ENCODE peak calls at places on chromosome X, in seven cellular contexts. Z is IMR-90, H is ovary, W is testis, N is GM12891, Q is lower leg skin, X is tibial nerve. U is an unnamed sample.

GRCh38 chrX:154840856-154841255 is 6.4 kb upstream of the SMIM9 start:
- DNase-seq in X (no peak), Z (peak; percentile 70), Q (no peak), H (no peak), N (no peak), W (no peak), U (peak; percentile 71)

GRCh38 chrX:96710031-96710430 is 25.4 kb downstream of the DIAPH2 start:
- DNase-seq in H (no peak), X (no peak), Z (no peak), W (no peak), N (no peak), Q (no peak), U (no peak)

GRCh38 chrX:15233416-15234015 is 36.4 kb downstream of the ASB9 start:
- DNase-seq in H (no peak), N (no peak), W (no peak), Q (no peak), X (no peak), Z (no peak), U (no peak)

GRCh38 chrX:24426921-24427746 is 38.0 kb upstream of the PDK3 start:
- DNase-seq in H (peak; percentile 12), X (peak; percentile 7), W (no peak), Z (no peak), N (no peak), Q (no peak), U (no peak)

GRCh38 chrX:38473715-38474114 is 87.6 kb upstream of the TSPAN7 start:
- DNase-seq in N (no peak), W (no peak), Q (no peak), Z (no peak), H (no peak), X (no peak), U (no peak)

GRCh38 chrX:82335772-82336171 is 1133.9 kb downstream of the SH3BGRL start:
- DNase-seq in X (no peak), N (no peak), H (no peak), Q (no peak), W (no peak), Z (no peak), U (no peak)

GRCh38 chrX:110341189-110342035 is 17.2 kb upstream of the RTL9 start:
- DNase-seq in X (no peak), N (no peak), Z (peak; percentile 91), W (no peak), Q (peak; percentile 15), H (no peak), U (peak; percentile 81)

GRCh38 chrX:124395145-124395858 is 48.9 kb downstream of the SH2D1A start:
- DNase-seq in W (no peak), H (no peak), N (no peak), Z (no peak), X (no peak), Q (no peak), U (no peak)

GRCh38 chrX:140099221-140099620 is 133.9 kb upstream of the CXorf66 start:
- DNase-seq in H (no peak), N (no peak), X (no peak), Z (no peak), W (no peak), Q (no peak), U (no peak)
- TF ChIP-seq POLR2A in H (no peak), N (no peak), X (no peak), Z (no peak), W (no peak), Q (no peak), U (no peak)

GRCh38 chrX:68894513-68895338 is 65.9 kb downstream of the EFNB1 start:
- DNase-seq in N (no peak), X (peak; percentile 37), Z (peak; percentile 18), Q (peak; percentile 38), W (peak; percentile 56), H (peak; percentile 41), U (peak; percentile 42)
- TF ChIP-seq POLR2A in N (no peak), X (no peak), Z (no peak), Q (no peak), W (no peak), H (no peak), U (no peak)

GRCh38 chrX:156008915-156009314 is 11.4 kb downstream of the IL9R start:
- DNase-seq in W (no peak), Q (no peak), H (no peak), X (no peak), N (no peak), Z (no peak), U (no peak)
- TF ChIP-seq POLR2A in W (no peak), Q (no peak), H (no peak), X (no peak), N (no peak), Z (no peak), U (no peak)

GRCh38 chrX:131827935-131828334 is 195.2 kb upstream of the STK26 start:
- DNase-seq in X (no peak), W (no peak), N (no peak), Q (no peak), Z (no peak), H (no peak), U (peak; percentile 81)

GRCh38 chrX:131826572-131826971 is 196.5 kb upstream of the STK26 start:
- DNase-seq in X (no peak), N (no peak), Q (no peak), W (no peak), H (no peak), Z (no peak), U (no peak)

GRCh38 chrX:131828482-131828881 is 194.6 kb upstream of the STK26 start:
- DNase-seq in Z (no peak), W (no peak), H (no peak), Q (no peak), N (no peak), X (no peak), U (peak; percentile 46)

GRCh38 chrX:131831185-131831520 is 191.9 kb upstream of the STK26 start:
- DNase-seq in W (no peak), Z (peak; percentile 3), X (no peak), N (no peak), Q (no peak), H (no peak), U (no peak)

GRCh38 chrX:131830400-131831184 is 192.5 kb upstream of the STK26 start:
- DNase-seq in H (peak; percentile 75), N (no peak), W (peak; percentile 28), Q (peak; percentile 36), Z (peak; percentile 69), X (peak; percentile 76), U (peak; percentile 94)
- TF ChIP-seq POLR2A in H (no peak), N (peak; percentile 63), W (no peak), Q (no peak), Z (no peak), X (no peak), U (peak; percentile 70)